ENCODE peak calls at places on chromosomes 12 and 14, in seven cellular contexts. One of them, this sample, is unnamed.

GRCh38 chr14:20556500-20557211 is 4.2 kb downstream of the RNASE9 start:
- DNase-seq in CD8-positive, alpha-beta memory T cell: no peak
- DNase-seq in stimulated activated CD4-positive, alpha-beta T cell treated with anti-CD3 and anti-CD28 coated beads, Interleukin-15, amount 100 ng/mL, for 24 hours: no peak
- DNase-seq in cardiac fibroblast: peak; percentile 6
- DNase-seq in NCI-H1092: no peak
- DNase-seq in hypothalamus: no peak
- DNase-seq in activated CD8-positive, alpha-beta memory T cell treated with anti-CD3 and anti-CD28 coated beads for 4 hours: no peak
- DNase-seq in this sample: no peak

GRCh38 chr14:90645842-90646443 is 170.3 kb downstream of the TTC7B start:
- DNase-seq in CD8-positive, alpha-beta memory T cell: no peak
- DNase-seq in stimulated activated CD4-positive, alpha-beta T cell treated with anti-CD3 and anti-CD28 coated beads, Interleukin-15, amount 100 ng/mL, for 24 hours: no peak
- DNase-seq in cardiac fibroblast: peak; percentile 46
- DNase-seq in NCI-H1092: no peak
- DNase-seq in hypothalamus: no peak
- DNase-seq in activated CD8-positive, alpha-beta memory T cell treated with anti-CD3 and anti-CD28 coated beads for 4 hours: no peak
- DNase-seq in this sample: no peak

GRCh38 chr14:60722836-60723217 is 1.3 kb downstream of the SIX4 start:
- DNase-seq in CD8-positive, alpha-beta memory T cell: no peak
- DNase-seq in stimulated activated CD4-positive, alpha-beta T cell treated with anti-CD3 and anti-CD28 coated beads, Interleukin-15, amount 100 ng/mL, for 24 hours: no peak
- DNase-seq in cardiac fibroblast: peak; percentile 6
- DNase-seq in NCI-H1092: peak; percentile 53
- DNase-seq in hypothalamus: peak; percentile 6
- DNase-seq in activated CD8-positive, alpha-beta memory T cell treated with anti-CD3 and anti-CD28 coated beads for 4 hours: no peak
- DNase-seq in this sample: no peak

GRCh38 chr12:59004466-59004865 is 84.2 kb upstream of the LRIG3 start:
- DNase-seq in CD8-positive, alpha-beta memory T cell: no peak
- DNase-seq in stimulated activated CD4-positive, alpha-beta T cell treated with anti-CD3 and anti-CD28 coated beads, Interleukin-15, amount 100 ng/mL, for 24 hours: no peak
- DNase-seq in cardiac fibroblast: no peak
- DNase-seq in NCI-H1092: no peak
- DNase-seq in hypothalamus: no peak
- DNase-seq in activated CD8-positive, alpha-beta memory T cell treated with anti-CD3 and anti-CD28 coated beads for 4 hours: no peak
- DNase-seq in this sample: no peak

GRCh38 chr12:79083181-79083580 is 218.6 kb downstream of the SYT1 start:
- DNase-seq in CD8-positive, alpha-beta memory T cell: no peak
- DNase-seq in stimulated activated CD4-positive, alpha-beta T cell treated with anti-CD3 and anti-CD28 coated beads, Interleukin-15, amount 100 ng/mL, for 24 hours: no peak
- DNase-seq in cardiac fibroblast: peak; percentile 9
- DNase-seq in NCI-H1092: no peak
- DNase-seq in hypothalamus: no peak
- DNase-seq in activated CD8-positive, alpha-beta memory T cell treated with anti-CD3 and anti-CD28 coated beads for 4 hours: no peak
- DNase-seq in this sample: no peak

GRCh38 chr14:104080557-104081492 is 4.7 kb upstream of the ASPG start:
- DNase-seq in CD8-positive, alpha-beta memory T cell: no peak
- DNase-seq in stimulated activated CD4-positive, alpha-beta T cell treated with anti-CD3 and anti-CD28 coated beads, Interleukin-15, amount 100 ng/mL, for 24 hours: no peak
- DNase-seq in cardiac fibroblast: no peak
- DNase-seq in NCI-H1092: no peak
- DNase-seq in hypothalamus: no peak
- DNase-seq in activated CD8-positive, alpha-beta memory T cell treated with anti-CD3 and anti-CD28 coated beads for 4 hours: no peak
- DNase-seq in this sample: no peak

GRCh38 chr12:39920647-39921046 is 185.2 kb downstream of the SLC2A13 start:
- DNase-seq in CD8-positive, alpha-beta memory T cell: no peak
- DNase-seq in stimulated activated CD4-positive, alpha-beta T cell treated with anti-CD3 and anti-CD28 coated beads, Interleukin-15, amount 100 ng/mL, for 24 hours: no peak
- DNase-seq in cardiac fibroblast: no peak
- DNase-seq in NCI-H1092: no peak
- DNase-seq in hypothalamus: no peak
- DNase-seq in activated CD8-positive, alpha-beta memory T cell treated with anti-CD3 and anti-CD28 coated beads for 4 hours: no peak
- DNase-seq in this sample: no peak

GRCh38 chr14:23436327-23437141 is 1.1 kb upstream of the MYH7 start:
- DNase-seq in CD8-positive, alpha-beta memory T cell: no peak
- DNase-seq in stimulated activated CD4-positive, alpha-beta T cell treated with anti-CD3 and anti-CD28 coated beads, Interleukin-15, amount 100 ng/mL, for 24 hours: no peak
- DNase-seq in cardiac fibroblast: no peak
- DNase-seq in NCI-H1092: no peak
- DNase-seq in hypothalamus: peak; percentile 79
- DNase-seq in activated CD8-positive, alpha-beta memory T cell treated with anti-CD3 and anti-CD28 coated beads for 4 hours: no peak
- DNase-seq in this sample: no peak

GRCh38 chr14:57692671-57693070 is 173.2 kb downstream of the SLC35F4 start:
- DNase-seq in CD8-positive, alpha-beta memory T cell: no peak
- DNase-seq in stimulated activated CD4-positive, alpha-beta T cell treated with anti-CD3 and anti-CD28 coated beads, Interleukin-15, amount 100 ng/mL, for 24 hours: no peak
- DNase-seq in cardiac fibroblast: peak; percentile 84
- DNase-seq in NCI-H1092: peak; percentile 6
- DNase-seq in hypothalamus: no peak
- DNase-seq in activated CD8-positive, alpha-beta memory T cell treated with anti-CD3 and anti-CD28 coated beads for 4 hours: no peak
- DNase-seq in this sample: no peak

GRCh38 chr12:106331594-106331993 is 26.0 kb upstream of the POLR3B start:
- DNase-seq in CD8-positive, alpha-beta memory T cell: no peak
- DNase-seq in stimulated activated CD4-positive, alpha-beta T cell treated with anti-CD3 and anti-CD28 coated beads, Interleukin-15, amount 100 ng/mL, for 24 hours: no peak
- DNase-seq in cardiac fibroblast: no peak
- DNase-seq in NCI-H1092: no peak
- DNase-seq in hypothalamus: no peak
- DNase-seq in activated CD8-positive, alpha-beta memory T cell treated with anti-CD3 and anti-CD28 coated beads for 4 hours: no peak
- DNase-seq in this sample: no peak

GRCh38 chr12:71551529-71551928 is 111.9 kb downstream of the LGR5 start:
- DNase-seq in CD8-positive, alpha-beta memory T cell: no peak
- DNase-seq in stimulated activated CD4-positive, alpha-beta T cell treated with anti-CD3 and anti-CD28 coated beads, Interleukin-15, amount 100 ng/mL, for 24 hours: no peak
- DNase-seq in cardiac fibroblast: peak; percentile 40
- DNase-seq in NCI-H1092: no peak
- DNase-seq in hypothalamus: no peak
- DNase-seq in activated CD8-positive, alpha-beta memory T cell treated with anti-CD3 and anti-CD28 coated beads for 4 hours: no peak
- DNase-seq in this sample: no peak

GRCh38 chr12:29131539-29131938 is 17.5 kb upstream of the FAR2 start:
- DNase-seq in CD8-positive, alpha-beta memory T cell: no peak
- DNase-seq in stimulated activated CD4-positive, alpha-beta T cell treated with anti-CD3 and anti-CD28 coated beads, Interleukin-15, amount 100 ng/mL, for 24 hours: no peak
- DNase-seq in cardiac fibroblast: peak; percentile 69
- DNase-seq in NCI-H1092: no peak
- DNase-seq in hypothalamus: no peak
- DNase-seq in activated CD8-positive, alpha-beta memory T cell treated with anti-CD3 and anti-CD28 coated beads for 4 hours: no peak
- DNase-seq in this sample: no peak

GRCh38 chr14:89576960-89577359 is 159.9 kb upstream of the FOXN3 start:
- DNase-seq in CD8-positive, alpha-beta memory T cell: no peak
- DNase-seq in stimulated activated CD4-positive, alpha-beta T cell treated with anti-CD3 and anti-CD28 coated beads, Interleukin-15, amount 100 ng/mL, for 24 hours: no peak
- DNase-seq in cardiac fibroblast: no peak
- DNase-seq in NCI-H1092: no peak
- DNase-seq in hypothalamus: no peak
- DNase-seq in activated CD8-positive, alpha-beta memory T cell treated with anti-CD3 and anti-CD28 coated beads for 4 hours: no peak
- DNase-seq in this sample: no peak

GRCh38 chr14:74217672-74218448 is 21.4 kb upstream of the VSX2 start:
- DNase-seq in CD8-positive, alpha-beta memory T cell: peak; percentile 60
- DNase-seq in stimulated activated CD4-positive, alpha-beta T cell treated with anti-CD3 and anti-CD28 coated beads, Interleukin-15, amount 100 ng/mL, for 24 hours: peak; percentile 85
- DNase-seq in cardiac fibroblast: peak; percentile 61
- DNase-seq in NCI-H1092: peak; percentile 53
- DNase-seq in hypothalamus: peak; percentile 28
- DNase-seq in activated CD8-positive, alpha-beta memory T cell treated with anti-CD3 and anti-CD28 coated beads for 4 hours: peak; percentile 12
- DNase-seq in this sample: peak; percentile 71

GRCh38 chr14:59510001-59510400 is 25.7 kb downstream of the JKAMP start:
- DNase-seq in CD8-positive, alpha-beta memory T cell: no peak
- DNase-seq in stimulated activated CD4-positive, alpha-beta T cell treated with anti-CD3 and anti-CD28 coated beads, Interleukin-15, amount 100 ng/mL, for 24 hours: no peak
- DNase-seq in cardiac fibroblast: peak; percentile 8
- DNase-seq in NCI-H1092: no peak
- DNase-seq in hypothalamus: no peak
- DNase-seq in activated CD8-positive, alpha-beta memory T cell treated with anti-CD3 and anti-CD28 coated beads for 4 hours: no peak
- DNase-seq in this sample: no peak

GRCh38 chr12:124730455-124730932 is 133.2 kb downstream of the SCARB1 start:
- DNase-seq in CD8-positive, alpha-beta memory T cell: no peak
- DNase-seq in stimulated activated CD4-positive, alpha-beta T cell treated with anti-CD3 and anti-CD28 coated beads, Interleukin-15, amount 100 ng/mL, for 24 hours: no peak
- DNase-seq in cardiac fibroblast: peak; percentile 55
- DNase-seq in NCI-H1092: peak; percentile 34
- DNase-seq in hypothalamus: no peak
- DNase-seq in activated CD8-positive, alpha-beta memory T cell treated with anti-CD3 and anti-CD28 coated beads for 4 hours: no peak
- DNase-seq in this sample: no peak

GRCh38 chr12:12182926-12183325 is 83.9 kb downstream of the LRP6 start:
- DNase-seq in CD8-positive, alpha-beta memory T cell: no peak
- DNase-seq in stimulated activated CD4-positive, alpha-beta T cell treated with anti-CD3 and anti-CD28 coated beads, Interleukin-15, amount 100 ng/mL, for 24 hours: no peak
- DNase-seq in cardiac fibroblast: peak; percentile 40
- DNase-seq in NCI-H1092: no peak
- DNase-seq in hypothalamus: no peak
- DNase-seq in activated CD8-positive, alpha-beta memory T cell treated with anti-CD3 and anti-CD28 coated beads for 4 hours: no peak
- DNase-seq in this sample: no peak

GRCh38 chr12:108260039-108260438 is 79.1 kb downstream of the CMKLR1 start:
- DNase-seq in CD8-positive, alpha-beta memory T cell: no peak
- DNase-seq in stimulated activated CD4-positive, alpha-beta T cell treated with anti-CD3 and anti-CD28 coated beads, Interleukin-15, amount 100 ng/mL, for 24 hours: no peak
- DNase-seq in cardiac fibroblast: no peak
- DNase-seq in NCI-H1092: no peak
- DNase-seq in hypothalamus: no peak
- DNase-seq in activated CD8-positive, alpha-beta memory T cell treated with anti-CD3 and anti-CD28 coated beads for 4 hours: no peak
- DNase-seq in this sample: no peak

GRCh38 chr12:131362290-131363211 is 348.3 kb upstream of the SFSWAP start:
- DNase-seq in CD8-positive, alpha-beta memory T cell: no peak
- DNase-seq in stimulated activated CD4-positive, alpha-beta T cell treated with anti-CD3 and anti-CD28 coated beads, Interleukin-15, amount 100 ng/mL, for 24 hours: no peak
- DNase-seq in cardiac fibroblast: no peak
- DNase-seq in NCI-H1092: no peak
- DNase-seq in hypothalamus: no peak
- DNase-seq in activated CD8-positive, alpha-beta memory T cell treated with anti-CD3 and anti-CD28 coated beads for 4 hours: no peak
- DNase-seq in this sample: no peak

GRCh38 chr12:50057896-50058670 is 687 bp downstream of the ASIC1 start:
- DNase-seq in CD8-positive, alpha-beta memory T cell: no peak
- DNase-seq in stimulated activated CD4-positive, alpha-beta T cell treated with anti-CD3 and anti-CD28 coated beads, Interleukin-15, amount 100 ng/mL, for 24 hours: peak; percentile 34
- DNase-seq in cardiac fibroblast: no peak
- DNase-seq in NCI-H1092: no peak
- DNase-seq in hypothalamus: no peak
- DNase-seq in activated CD8-positive, alpha-beta memory T cell treated with anti-CD3 and anti-CD28 coated beads for 4 hours: no peak
- DNase-seq in this sample: no peak

GRCh38 chr12:12267801-12268200 is 957 bp upstream of the LRP6 start:
- DNase-seq in CD8-positive, alpha-beta memory T cell: peak; percentile 4
- DNase-seq in stimulated activated CD4-positive, alpha-beta T cell treated with anti-CD3 and anti-CD28 coated beads, Interleukin-15, amount 100 ng/mL, for 24 hours: no peak
- DNase-seq in cardiac fibroblast: no peak
- DNase-seq in NCI-H1092: no peak
- DNase-seq in hypothalamus: no peak
- DNase-seq in activated CD8-positive, alpha-beta memory T cell treated with anti-CD3 and anti-CD28 coated beads for 4 hours: no peak
- DNase-seq in this sample: no peak

GRCh38 chr12:96368233-96368632 is 32.0 kb downstream of the CDK17 start:
- DNase-seq in CD8-positive, alpha-beta memory T cell: no peak
- DNase-seq in stimulated activated CD4-positive, alpha-beta T cell treated with anti-CD3 and anti-CD28 coated beads, Interleukin-15, amount 100 ng/mL, for 24 hours: no peak
- DNase-seq in cardiac fibroblast: no peak
- DNase-seq in NCI-H1092: peak; percentile 67
- DNase-seq in hypothalamus: peak; percentile 35
- DNase-seq in activated CD8-positive, alpha-beta memory T cell treated with anti-CD3 and anti-CD28 coated beads for 4 hours: no peak
- DNase-seq in this sample: no peak

GRCh38 chr12:1791104-1791927 is 29.0 kb upstream of the LRTM2 start:
- DNase-seq in CD8-positive, alpha-beta memory T cell: peak; percentile 64
- DNase-seq in stimulated activated CD4-positive, alpha-beta T cell treated with anti-CD3 and anti-CD28 coated beads, Interleukin-15, amount 100 ng/mL, for 24 hours: peak; percentile 72
- DNase-seq in cardiac fibroblast: peak; percentile 81
- DNase-seq in NCI-H1092: peak; percentile 62
- DNase-seq in hypothalamus: peak; percentile 12
- DNase-seq in activated CD8-positive, alpha-beta memory T cell treated with anti-CD3 and anti-CD28 coated beads for 4 hours: peak; percentile 48
- DNase-seq in this sample: peak; percentile 49

GRCh38 chr12:51678086-51678724 is 87.2 kb downstream of the SCN8A start:
- DNase-seq in CD8-positive, alpha-beta memory T cell: peak; percentile 7
- DNase-seq in stimulated activated CD4-positive, alpha-beta T cell treated with anti-CD3 and anti-CD28 coated beads, Interleukin-15, amount 100 ng/mL, for 24 hours: peak; percentile 31
- DNase-seq in cardiac fibroblast: peak; percentile 67
- DNase-seq in NCI-H1092: peak; percentile 1
- DNase-seq in hypothalamus: no peak
- DNase-seq in activated CD8-positive, alpha-beta memory T cell treated with anti-CD3 and anti-CD28 coated beads for 4 hours: no peak
- DNase-seq in this sample: no peak

GRCh38 chr12:57750561-57751431 is 1.3 kb downstream of the CDK4 start:
- DNase-seq in CD8-positive, alpha-beta memory T cell: no peak
- DNase-seq in stimulated activated CD4-positive, alpha-beta T cell treated with anti-CD3 and anti-CD28 coated beads, Interleukin-15, amount 100 ng/mL, for 24 hours: no peak
- DNase-seq in cardiac fibroblast: no peak
- DNase-seq in NCI-H1092: no peak
- DNase-seq in hypothalamus: no peak
- DNase-seq in activated CD8-positive, alpha-beta memory T cell treated with anti-CD3 and anti-CD28 coated beads for 4 hours: no peak
- DNase-seq in this sample: no peak

GRCh38 chr12:96906498-96906848 is 584 bp upstream of the NEDD1 start:
- DNase-seq in CD8-positive, alpha-beta memory T cell: no peak
- DNase-seq in stimulated activated CD4-positive, alpha-beta T cell treated with anti-CD3 and anti-CD28 coated beads, Interleukin-15, amount 100 ng/mL, for 24 hours: peak; percentile 6
- DNase-seq in cardiac fibroblast: no peak
- DNase-seq in NCI-H1092: no peak
- DNase-seq in hypothalamus: no peak
- DNase-seq in activated CD8-positive, alpha-beta memory T cell treated with anti-CD3 and anti-CD28 coated beads for 4 hours: no peak
- DNase-seq in this sample: no peak

This sample was measured in activated T-cell treated with anti-CD3 and anti-CD28 coated beads for 24 hours.